ENCODE peak calls at places on chromosomes 5 and 9, in six cellular contexts. S is tibial nerve, W is transverse colon, O is adrenal gland, D is HCT116, T is ovary. J is an unnamed sample. For H3K36me3, the result is how much of the 10 kb centered on the place peaks cover.

GRCh38 chr9:136361047-136361756 is 2.3 kb downstream of the DNLZ start:
- DNase-seq in S (no peak), W (no peak), O (no peak), D (no peak), T (no peak), J (no peak)

GRCh38 chr5:16418471-16418922 is 47.1 kb downstream of the ZNF622 start:
- DNase-seq in S (no peak), W (no peak), O (no peak), D (no peak), T (peak), J (no peak)

GRCh38 chr9:70111641-70112236 is 68.1 kb downstream of the MAMDC2 start:
- DNase-seq in S (no peak), W (no peak), O (no peak), D (peak), T (no peak), J (no peak)

GRCh38 chr9:128411373-128412119 is 9.1 kb upstream of the CERCAM start:
- DNase-seq in S (no peak), W (no peak), O (no peak), D (no peak), T (no peak), J (no peak)

GRCh38 chr5:6405591-6405990 is 27.2 kb upstream of the MED10 start:
- DNase-seq in S (no peak), W (no peak), O (no peak), D (no peak), T (no peak), J (no peak)

GRCh38 chr5:133995341-133995740 is 9.4 kb downstream of the VDAC1 start:
- DNase-seq in S (no peak), W (no peak), O (peak), D (no peak), T (no peak), J (peak)

GRCh38 chr9:18498947-18499585 is 25.1 kb downstream of the ADAMTSL1 start:
- DNase-seq in S (no peak), W (no peak), O (no peak), D (no peak), T (no peak), J (no peak)

GRCh38 chr5:142857405-142857804 is 87.2 kb downstream of the ARHGAP26 start:
- DNase-seq in S (no peak), W (no peak), O (no peak), D (no peak), T (no peak), J (no peak)

GRCh38 chr5:123115020-123115419 is 26.0 kb downstream of the PRDM6 start:
- DNase-seq in S (no peak), W (no peak), O (no peak), D (no peak), T (no peak), J (no peak)

GRCh38 chr5:6718161-6718681 is 5.0 kb downstream of the TENT4A start:
- DNase-seq in S (no peak), W (no peak), O (no peak), D (no peak), T (peak), J (no peak)

GRCh38 chr9:123291736-123292135 is 23.4 kb upstream of the STRBP start:
- DNase-seq in S (no peak), W (no peak), O (no peak), D (no peak), T (no peak), J (no peak)

GRCh38 chr9:114371986-114372917 is 15.5 kb downstream of the AKNA start:
- DNase-seq in S (no peak), W (peak), O (peak), D (no peak), T (no peak), J (peak)

GRCh38 chr5:172793577-172794488 is 22.8 kb upstream of the DUSP1 start:
- DNase-seq in S (no peak), W (no peak), O (peak), D (no peak), T (no peak), J (no peak)
- H3K27ac ChIP-seq in S (peak), W (peak), O (peak), D (no peak), T (peak), J (peak)

GRCh38 chr9:101495810-101496209 is 37.8 kb upstream of the RNF20 start:
- DNase-seq in S (no peak), W (no peak), O (no peak), D (no peak), T (no peak), J (no peak)
- H3K36me3 ChIP-seq in S (under half), W (under half), O (under half), D (under half), T (under half), J (under half)

GRCh38 chr9:2923810-2924768 is 80.2 kb upstream of the PUM3 start:
- DNase-seq in S (no peak), W (no peak), O (no peak), D (no peak), T (no peak), J (no peak)

GRCh38 chr9:2928386-2928785 is 84.5 kb upstream of the PUM3 start:
- DNase-seq in S (no peak), W (no peak), O (no peak), D (no peak), T (no peak), J (no peak)

GRCh38 chr9:2919347-2919746 is 75.5 kb upstream of the PUM3 start:
- DNase-seq in S (no peak), W (no peak), O (no peak), D (no peak), T (no peak), J (no peak)

GRCh38 chr9:2925016-2925415 is 81.1 kb upstream of the PUM3 start:
- DNase-seq in S (no peak), W (no peak), O (no peak), D (no peak), T (no peak), J (no peak)
- TF ChIP-seq POLR2A in S (no peak), W (no peak), O (no peak), D (no peak), T (no peak), J (no peak)

GRCh38 chr9:92298036-92298435 is 4.5 kb upstream of the IARS1 start:
- DNase-seq in S (no peak), W (no peak), O (no peak), D (no peak), T (no peak), J (no peak)
- H3K27ac ChIP-seq in S (no peak), W (no peak), O (no peak), D (no peak), T (no peak), J (peak)

GRCh38 chr5:34817558-34818351 is 21.2 kb upstream of the TTC23L start:
- DNase-seq in S (no peak), W (no peak), O (no peak), D (no peak), T (no peak), J (no peak)

GRCh38 chr5:34820593-34820992 is 18.4 kb upstream of the TTC23L start:
- DNase-seq in S (no peak), W (no peak), O (no peak), D (no peak), T (no peak), J (no peak)

GRCh38 chr5:34822921-34823715 is 15.8 kb upstream of the TTC23L start:
- DNase-seq in S (no peak), W (no peak), O (no peak), D (no peak), T (no peak), J (no peak)

GRCh38 chr5:34813473-34813872 is 25.5 kb upstream of the TTC23L start:
- DNase-seq in S (no peak), W (no peak), O (no peak), D (no peak), T (no peak), J (no peak)

GRCh38 chr5:34818717-34819116 is 20.2 kb upstream of the TTC23L start:
- DNase-seq in S (no peak), W (no peak), O (no peak), D (no peak), T (no peak), J (no peak)
- H3K36me3 ChIP-seq in S (under half), W (under half), O (under half), D (under half), T (under half), J (under half)

GRCh38 chr5:96463106-96463505 is 30.1 kb upstream of the PCSK1 start:
- DNase-seq in S (no peak), W (no peak), O (no peak), D (no peak), T (no peak), J (no peak)
- TF ChIP-seq POLR2A in S (no peak), W (no peak), O (no peak), D (no peak), T (no peak), J (no peak)

GRCh38 chr9:83013261-83013610 is 49.7 kb downstream of the RASEF start:
- DNase-seq in S (no peak), W (no peak), O (no peak), D (no peak), T (no peak), J (no peak)

GRCh38 chr9:83011611-83012010 is 51.3 kb downstream of the RASEF start:
- DNase-seq in S (no peak), W (no peak), O (no peak), D (no peak), T (no peak), J (no peak)

GRCh38 chr9:83013867-83014605 is 48.9 kb downstream of the RASEF start:
- DNase-seq in S (no peak), W (no peak), O (no peak), D (no peak), T (no peak), J (no peak)

GRCh38 chr9:83012578-83013260 is 50.2 kb downstream of the RASEF start:
- DNase-seq in S (no peak), W (no peak), O (no peak), D (no peak), T (no peak), J (no peak)

DNA sequence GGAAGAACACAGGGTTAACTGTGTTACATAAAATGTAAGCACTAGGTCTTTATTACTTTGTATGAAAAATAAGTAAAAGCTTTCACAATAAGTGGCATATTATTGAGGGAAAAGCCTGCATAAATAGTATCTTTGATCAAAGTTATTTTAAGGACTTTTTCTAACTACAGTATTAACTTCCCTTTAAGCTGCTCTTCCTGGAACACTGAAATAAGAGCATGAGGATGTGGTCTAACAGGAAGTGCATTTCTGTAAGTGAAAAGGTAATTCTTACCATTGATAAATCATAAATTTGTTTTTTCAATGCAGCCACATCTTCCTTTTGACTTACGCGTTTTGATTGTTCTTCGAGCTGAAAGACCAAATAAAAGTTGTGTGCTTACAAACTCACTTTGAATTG is 50.8 kb downstream of the RASEF start:
- DNase-seq in S (no peak), W (no peak), O (no peak), D (no peak), T (no peak), J (no peak)
- H3K27ac ChIP-seq in S (no peak), W (no peak), O (no peak), D (no peak), T (no peak), J (no peak)

J was measured in spleen.